ENCODE peak calls at places on chromosomes 3 and 15, in seven cellular contexts. H is Peyer's patch; G is stomach; Q is SK-N-SH; Y is CD8-positive, alpha-beta memory T cell; U is gastrocnemius medialis; V is NT2/D1. O is an unnamed sample.

GRCh38 chr3:194123735-194124134 is 12.2 kb upstream of the HES1 start:
- DNase-seq in H (no peak), G (no peak), Q (no peak), Y (no peak), U (no peak), V (no peak), O (no peak)

GRCh38 chr3:52446631-52447511 is 2.0 kb upstream of the SEMA3G start:
- DNase-seq in H (peak; percentile 68), G (peak; percentile 70), Q (peak; percentile 88), Y (peak; percentile 71), U (peak; percentile 70), V (peak; percentile 60), O (no peak)

GRCh38 chr3:8660271-8660731 is 15.7 kb upstream of the SSUH2 start:
- DNase-seq in H (no peak), G (peak; percentile 25), Q (no peak), Y (no peak), U (no peak), V (no peak), O (no peak)

GRCh38 chr3:5166846-5167245 is 20.7 kb upstream of the EDEM1 start:
- DNase-seq in H (no peak), G (no peak), Q (no peak), Y (no peak), U (no peak), V (no peak), O (no peak)

GRCh38 chr3:186414735-186415419 is 52.8 kb upstream of the DGKG start:
- DNase-seq in H (no peak), G (peak; percentile 61), Q (no peak), Y (no peak), U (no peak), V (no peak), O (no peak)

GRCh38 chr3:186277268-186277909 is 84.6 kb downstream of the DGKG start:
- DNase-seq in H (no peak), G (no peak), Q (no peak), Y (no peak), U (no peak), V (peak; percentile 46), O (no peak)

GRCh38 chr3:11580645-11581044 is 63.1 kb downstream of the VGLL4 start:
- DNase-seq in H (no peak), G (no peak), Q (no peak), Y (no peak), U (no peak), V (no peak), O (no peak)

GRCh38 chr15:34679326-34679725 is 75.5 kb downstream of the GJD2 start:
- DNase-seq in H (no peak), G (no peak), Q (no peak), Y (no peak), U (no peak), V (no peak), O (no peak)

DNA sequence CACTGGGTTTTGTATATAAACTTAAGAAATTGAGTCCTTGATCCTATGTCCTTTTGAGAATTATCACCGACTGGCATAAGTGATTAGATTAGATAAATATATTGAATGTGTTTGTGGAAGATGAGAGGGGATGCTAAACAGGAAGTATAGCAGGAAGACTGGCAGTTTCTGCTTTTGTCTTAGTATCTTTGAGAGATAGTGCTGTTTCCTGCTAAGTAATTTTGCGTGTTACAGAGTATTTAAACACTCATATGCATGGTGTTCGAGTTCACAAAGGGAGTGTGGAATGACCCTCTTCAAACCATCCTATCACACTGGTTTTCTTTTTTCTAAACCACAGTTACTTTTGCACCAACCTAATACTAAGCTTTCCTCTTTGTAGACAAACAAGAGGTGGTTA is 106.0 kb downstream of the KLHL25 start:
- DNase-seq in H (no peak), G (no peak), Q (no peak), Y (peak; percentile 29), U (no peak), V (no peak), O (no peak)
- H3K4me1 ChIP-seq in H (no peaks in the 10 kb centered on the region), G (peaks cover 32% of the 10 kb centered on the region), Q (peaks cover 4% of the 10 kb centered on the region), Y (peaks cover 52% of the 10 kb centered on the region), U (no peaks in the 10 kb centered on the region), V (no peaks in the 10 kb centered on the region), O (peaks cover 36% of the 10 kb centered on the region)

GRCh38 chr3:46561511-46561910 is 4.6 kb downstream of the LRRC2 start:
- DNase-seq in H (no peak), G (no peak), Q (no peak), Y (no peak), U (peak; percentile 64), V (no peak), O (no peak)

GRCh38 chr3:46559030-46559704 is 6.9 kb downstream of the LRRC2 start:
- DNase-seq in H (no peak), G (no peak), Q (peak; percentile 47), Y (no peak), U (no peak), V (no peak), O (no peak)

GRCh38 chr3:46558184-46559029 is 7.7 kb downstream of the LRRC2 start:
- DNase-seq in H (peak; percentile 87), G (peak; percentile 94), Q (peak; percentile 80), Y (peak; percentile 74), U (peak; percentile 88), V (no peak), O (peak; percentile 76)

GRCh38 chr3:46561951-46562350 is 4.2 kb downstream of the LRRC2 start:
- DNase-seq in H (no peak), G (no peak), Q (no peak), Y (no peak), U (no peak), V (no peak), O (no peak)

DNA sequence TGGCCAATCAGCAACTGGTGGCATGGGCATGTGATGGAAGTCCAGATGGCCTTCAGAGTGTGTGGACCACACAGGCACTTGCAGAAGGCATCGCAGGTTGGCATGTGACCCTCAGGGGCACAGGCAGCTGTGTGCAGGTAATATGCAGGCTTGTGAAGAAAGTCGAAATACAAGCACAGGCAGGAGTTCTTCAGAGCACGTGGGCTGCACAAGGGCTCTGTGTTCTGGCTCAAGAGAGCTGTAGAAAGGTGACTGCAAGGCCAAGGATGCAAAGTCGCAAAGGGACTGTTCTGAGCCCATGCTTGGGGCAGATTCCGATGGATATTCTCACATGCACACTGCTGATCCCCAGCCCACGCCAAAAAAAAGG is 8.3 kb downstream of the LRRC2 start:
- DNase-seq in H (no peak), G (no peak), Q (no peak), Y (no peak), U (no peak), V (no peak), O (no peak)
- H3K4me3 ChIP-seq in H (no peak overlapping the region), G (no peak overlapping the region), Q (no peak overlapping the region), Y (no peak overlapping the region), U (no peak overlapping the region), V (no peak overlapping the region), O (no peak overlapping the region)

DNA sequence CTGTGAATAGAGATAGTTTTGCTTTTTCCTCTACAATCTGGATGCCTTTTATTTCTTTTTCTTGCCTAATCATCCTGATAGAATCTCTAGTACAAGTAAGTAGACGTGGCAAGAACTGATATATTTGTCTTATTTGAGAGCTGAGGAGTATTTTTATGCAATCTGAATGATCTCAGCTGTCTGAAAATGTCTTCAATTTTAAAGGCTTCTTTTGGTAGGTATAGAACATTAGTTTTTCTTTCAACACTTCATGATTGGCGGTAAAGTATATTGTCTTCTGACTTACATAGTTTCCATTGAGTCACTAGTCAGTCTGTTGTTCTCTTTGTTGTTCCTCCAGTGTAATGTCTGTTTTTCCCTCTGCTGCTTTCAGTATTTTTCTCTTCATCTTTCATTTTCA is 31.3 kb downstream of the MGA start:
- DNase-seq in H (no peak), G (no peak), Q (no peak), Y (no peak), U (no peak), V (no peak), O (no peak)
- H3K4me1 ChIP-seq in H (no peaks in the 10 kb centered on the region), G (no peaks in the 10 kb centered on the region), Q (no peaks in the 10 kb centered on the region), Y (peaks cover 43% of the 10 kb centered on the region), U (peaks cover 18% of the 10 kb centered on the region), V (no peaks in the 10 kb centered on the region), O (peaks cover 12% of the 10 kb centered on the region)

GRCh38 chr3:129689036-129689435 is 82.6 kb upstream of the PLXND1 start:
- DNase-seq in H (no peak), G (no peak), Q (no peak), Y (no peak), U (no peak), V (no peak), O (no peak)
- H3K4me3 ChIP-seq in H (no peak overlapping the region), G (no peak overlapping the region), Q (peak overlapping the region; percentile 52), Y (no peak overlapping the region), U (no peak overlapping the region), V (no peak overlapping the region), O (no peak overlapping the region)

GRCh38 chr15:67120839-67121540 is 55.6 kb downstream of the SMAD3 start:
- DNase-seq in H (peak; percentile 84), G (peak; percentile 90), Q (peak; percentile 74), Y (peak; percentile 71), U (peak; percentile 85), V (no peak), O (peak; percentile 92)
- H3K4me1 ChIP-seq in H (peaks cover 17% of the 10 kb centered on the region), G (peaks cover 68% of the 10 kb centered on the region), Q (peaks cover 20% of the 10 kb centered on the region), Y (peaks cover 65% of the 10 kb centered on the region), U (peaks cover 92% of the 10 kb centered on the region), V (peaks cover 8% of the 10 kb centered on the region), O (peaks cover 50% of the 10 kb centered on the region)

O was measured in tibial artery.